ENCODE peak calls at places on chromosome 12, in nine cellular contexts. A, B, K, F, G, E, P, U and W are unnamed samples.

GRCh38 chr12:80580254-80580653 is 127.2 kb upstream of the MYF6 start:
- DNase-seq in G (no peak), P (peak), B (peak), A (no peak), U (no peak), E (no peak), F (peak), K (no peak), W (no peak)

GRCh38 chr12:32285484-32285883 is 113.9 kb upstream of the FGD4 start:
- DNase-seq in F (no peak), E (peak), G (no peak), K (no peak), U (no peak), P (no peak), B (no peak), A (no peak), W (no peak)

GRCh38 chr12:96908170-96908675 is 1.2 kb downstream of the NEDD1 start:
- DNase-seq in B (no peak), F (no peak), U (no peak), K (peak), E (no peak), G (peak), P (peak), A (no peak), W (peak)

GRCh38 chr12:29148065-29148957 is 767 bp upstream of the FAR2 start:
- DNase-seq in K (peak), A (peak), G (peak), E (no peak), U (peak), F (peak), P (no peak), B (peak), W (peak)

GRCh38 chr12:99232324-99232723 is 415.2 kb upstream of the GARIN6 start:
- DNase-seq in F (no peak), A (no peak), G (peak), P (no peak), B (no peak), U (no peak), K (no peak), E (no peak), W (no peak)

GRCh38 chr12:20426191-20426590 is 57.9 kb downstream of the PDE3A start:
- DNase-seq in F (no peak), G (no peak), K (no peak), E (no peak), B (no peak), P (no peak), U (no peak), A (no peak), W (no peak)

GRCh38 chr12:29044799-29045198 is 104.3 kb upstream of the FAR2 start:
- DNase-seq in G (no peak), K (no peak), F (no peak), A (no peak), B (no peak), E (no peak), P (no peak), U (no peak), W (no peak)

GRCh38 chr12:22569253-22569652 is 24.9 kb upstream of the C2CD5 start:
- DNase-seq in F (no peak), P (no peak), G (no peak), B (no peak), K (no peak), E (no peak), U (no peak), A (peak), W (no peak)

GRCh38 chr12:7129647-7130536 is at the start of gene CLSTN3:
- DNase-seq in B (peak), U (peak), K (peak), A (peak), P (peak), G (peak), F (peak), E (peak), W (peak)

GRCh38 chr12:64560395-64561301 is 49.6 kb upstream of the RASSF3 start:
- DNase-seq in E (peak), A (no peak), U (no peak), P (peak), B (peak), G (no peak), K (no peak), F (peak), W (peak)